ENCODE peak calls at places on chromosomes 1 and 21, in seven cellular contexts. U is neural crest cell; C is NCI-H774; M is HTR-8/SVneo; A is ovary; B is activated CD4-positive, CD25-positive, alpha-beta regulatory T cell; T is fibroblast of the aortic adventitia. Q is an unnamed sample.

GRCh38 chr21:45135122-45135521 is 60.7 kb downstream of the ADARB1 start:
- DNase-seq in U (no peak), T (no peak), C (no peak), M (no peak), B (no peak), A (no peak), Q (peak; percentile 21)

GRCh38 chr21:39353295-39353694 is 4.4 kb upstream of the HMGN1 start:
- DNase-seq in T (peak; percentile 45), A (no peak), U (no peak), B (no peak), C (no peak), M (no peak), Q (peak; percentile 48)

GRCh38 chr1:12434174-12434573 is 183.8 kb downstream of the DHRS3 start:
- DNase-seq in A (no peak), M (no peak), B (no peak), U (no peak), C (no peak), T (peak; percentile 70), Q (peak; percentile 31)

GRCh38 chr21:43734131-43734634 is 15.3 kb downstream of the PDXK start:
- DNase-seq in C (no peak), A (no peak), B (no peak), T (no peak), M (no peak), U (no peak), Q (no peak)

GRCh38 chr1:59499273-59499955 is 202.5 kb downstream of the FGGY start:
- DNase-seq in T (peak; percentile 26), U (no peak), B (no peak), A (no peak), M (no peak), C (no peak), Q (no peak)

GRCh38 chr1:50783286-50783685 is 176.8 kb downstream of the FAF1 start:
- DNase-seq in U (no peak), B (no peak), A (no peak), C (no peak), T (peak; percentile 46), M (no peak), Q (no peak)

GRCh38 chr1:174167404-174167803 is 8.1 kb downstream of the RABGAP1L start:
- DNase-seq in B (no peak), A (no peak), T (no peak), M (no peak), U (no peak), C (no peak), Q (no peak)

GRCh38 chr21:42564561-42564971 is 50.9 kb downstream of the SLC37A1 start:
- DNase-seq in B (no peak), U (no peak), A (no peak), C (no peak), M (no peak), T (no peak), Q (no peak)

GRCh38 chr21:43726686-43727570 is 8.0 kb downstream of the PDXK start:
- DNase-seq in M (no peak), A (no peak), U (no peak), C (no peak), T (no peak), B (no peak), Q (no peak)

GRCh38 chr1:244439391-244440032 is 12.2 kb downstream of the ADSS2 start:
- DNase-seq in T (no peak), C (no peak), B (no peak), U (no peak), M (no peak), A (no peak), Q (no peak)

GRCh38 chr1:52814465-52814864 is 28.1 kb upstream of the ZYG11A start:
- DNase-seq in T (no peak), A (no peak), M (no peak), U (no peak), B (no peak), C (no peak), Q (no peak)

GRCh38 chr1:151805066-151805820 is at the start of gene LINGO4:
- DNase-seq in B (no peak), C (no peak), A (no peak), M (no peak), U (no peak), T (no peak), Q (no peak)

GRCh38 chr21:44418108-44418875 is 37.0 kb upstream of the LRRC3 start:
- DNase-seq in T (no peak), B (no peak), C (no peak), U (no peak), M (no peak), A (peak; percentile 10), Q (no peak)

Q was measured in fibroblast of gingiva.